ENCODE peak calls at places on chromosomes 5 and 9, in four cellular contexts. One of them, this sample, is unnamed.

GRCh38 chr9:85024374-85024773 is 354.8 kb downstream of the NTRK2 start:
- DNase-seq in T-helper 22 cell: no peak
- DNase-seq in NCI-H510A treated with DMSO at 0.1 percent for 48 hours: no peak
- DNase-seq in NCI-H1105 treated with DMSO at 0.1 percent for 48 hours: no peak
- DNase-seq in this sample: no peak

GRCh38 chr5:40694433-40694832 is 14.7 kb downstream of the PTGER4 start:
- DNase-seq in NCI-H510A treated with DMSO at 0.1 percent for 48 hours: no peak
- DNase-seq in NCI-H1105 treated with DMSO at 0.1 percent for 48 hours: no peak
- DNase-seq in T-helper 22 cell: no peak
- DNase-seq in this sample: no peak

GRCh38 chr5:93421987-93422391 is 159.0 kb downstream of the NR2F1-AS1 start:
- DNase-seq in T-helper 22 cell: no peak
- DNase-seq in NCI-H510A treated with DMSO at 0.1 percent for 48 hours: no peak
- DNase-seq in NCI-H1105 treated with DMSO at 0.1 percent for 48 hours: no peak
- DNase-seq in this sample: no peak

GRCh38 chr5:119287547-119288073 is 68.2 kb upstream of the TNFAIP8 start:
- DNase-seq in NCI-H510A treated with DMSO at 0.1 percent for 48 hours: no peak
- DNase-seq in NCI-H1105 treated with DMSO at 0.1 percent for 48 hours: no peak
- DNase-seq in T-helper 22 cell: peak; percentile 58
- DNase-seq in this sample: no peak

GRCh38 chr5:19322716-19323485 is 665.1 kb downstream of the CDH18 start:
- DNase-seq in NCI-H1105 treated with DMSO at 0.1 percent for 48 hours: no peak
- DNase-seq in NCI-H510A treated with DMSO at 0.1 percent for 48 hours: peak; percentile 41
- DNase-seq in T-helper 22 cell: no peak
- DNase-seq in this sample: no peak

GRCh38 chr9:89677696-89678393 is 73.0 kb downstream of the GADD45G start:
- DNase-seq in NCI-H510A treated with DMSO at 0.1 percent for 48 hours: peak; percentile 40
- DNase-seq in NCI-H1105 treated with DMSO at 0.1 percent for 48 hours: peak; percentile 99
- DNase-seq in T-helper 22 cell: no peak
- DNase-seq in this sample: peak; percentile 60

GRCh38 chr9:135786146-135786690 is 84.2 kb downstream of the KCNT1 start:
- DNase-seq in NCI-H510A treated with DMSO at 0.1 percent for 48 hours: no peak
- DNase-seq in NCI-H1105 treated with DMSO at 0.1 percent for 48 hours: no peak
- DNase-seq in T-helper 22 cell: no peak
- DNase-seq in this sample: no peak

GRCh38 chr5:160159991-160160826 is 41.0 kb upstream of the PWWP2A start:
- DNase-seq in NCI-H510A treated with DMSO at 0.1 percent for 48 hours: no peak
- DNase-seq in NCI-H1105 treated with DMSO at 0.1 percent for 48 hours: peak; percentile 17
- DNase-seq in T-helper 22 cell: no peak
- DNase-seq in this sample: no peak

GRCh38 chr5:120516799-120517198 is 52.7 kb downstream of the PRR16 start:
- DNase-seq in NCI-H510A treated with DMSO at 0.1 percent for 48 hours: no peak
- DNase-seq in T-helper 22 cell: no peak
- DNase-seq in NCI-H1105 treated with DMSO at 0.1 percent for 48 hours: no peak
- DNase-seq in this sample: no peak

GRCh38 chr9:91275641-91276040 is 86.1 kb downstream of the AUH start:
- DNase-seq in NCI-H1105 treated with DMSO at 0.1 percent for 48 hours: no peak
- DNase-seq in NCI-H510A treated with DMSO at 0.1 percent for 48 hours: no peak
- DNase-seq in T-helper 22 cell: no peak
- DNase-seq in this sample: no peak

GRCh38 chr5:113294341-113295110 is 140.3 kb downstream of the TSSK1B start:
- DNase-seq in T-helper 22 cell: peak; percentile 51
- DNase-seq in NCI-H510A treated with DMSO at 0.1 percent for 48 hours: no peak
- DNase-seq in NCI-H1105 treated with DMSO at 0.1 percent for 48 hours: peak; percentile 69
- DNase-seq in this sample: no peak

GRCh38 chr5:18772475-18772874 is 1138.2 kb downstream of the TAF11L14 start:
- DNase-seq in NCI-H1105 treated with DMSO at 0.1 percent for 48 hours: no peak
- DNase-seq in T-helper 22 cell: no peak
- DNase-seq in NCI-H510A treated with DMSO at 0.1 percent for 48 hours: peak; percentile 27
- DNase-seq in this sample: no peak

GRCh38 chr5:8234179-8234578 is 365.2 kb downstream of the MTRR start:
- DNase-seq in NCI-H510A treated with DMSO at 0.1 percent for 48 hours: no peak
- DNase-seq in T-helper 22 cell: no peak
- DNase-seq in NCI-H1105 treated with DMSO at 0.1 percent for 48 hours: no peak
- DNase-seq in this sample: no peak

GRCh38 chr9:71285191-71285656 is 163.8 kb upstream of the TRPM3 start:
- DNase-seq in NCI-H510A treated with DMSO at 0.1 percent for 48 hours: peak; percentile 81
- DNase-seq in T-helper 22 cell: no peak
- DNase-seq in NCI-H1105 treated with DMSO at 0.1 percent for 48 hours: peak; percentile 87
- DNase-seq in this sample: peak; percentile 58

GRCh38 chr5:180642181-180643140 is 6.9 kb downstream of the FLT4 start:
- DNase-seq in T-helper 22 cell: no peak
- DNase-seq in NCI-H510A treated with DMSO at 0.1 percent for 48 hours: no peak
- DNase-seq in NCI-H1105 treated with DMSO at 0.1 percent for 48 hours: no peak
- DNase-seq in this sample: no peak

GRCh38 chr5:95027151-95027721 is 257.7 kb downstream of the MCTP1 start:
- DNase-seq in NCI-H1105 treated with DMSO at 0.1 percent for 48 hours: no peak
- DNase-seq in NCI-H510A treated with DMSO at 0.1 percent for 48 hours: no peak
- DNase-seq in T-helper 22 cell: no peak
- DNase-seq in this sample: no peak

This sample was measured in NCI-H2029.